ENCODE peak calls at places on chromosomes 13 and 19, in seven cellular contexts. F, G, J, H, D, O and L are unnamed samples.

GRCh38 chr13:71412231-71412630 is 454.8 kb downstream of the DACH1 start:
- DNase-seq in G (no peak), O (no peak), H (no peak), D (no peak), F (no peak), J (no peak), L (no peak)

GRCh38 chr19:3440082-3440481 is 40.2 kb downstream of the SMIM24 start:
- DNase-seq in G (no peak), D (no peak), F (peak; percentile 35), H (peak; percentile 35), J (peak; percentile 77), O (no peak), L (no peak)

GRCh38 chr19:6457958-6458694 is 1.5 kb downstream of the SLC25A23 start:
- DNase-seq in F (no peak), H (no peak), G (no peak), D (no peak), J (no peak), O (no peak), L (no peak)

GRCh38 chr19:17989425-17990094 is 18.4 kb upstream of the ARRDC2 start:
- DNase-seq in J (no peak), F (no peak), G (no peak), O (no peak), D (no peak), H (no peak), L (no peak)

GRCh38 chr13:114080739-114081561 is 51.5 kb downstream of the RASA3 start:
- DNase-seq in F (no peak), G (no peak), O (no peak), D (no peak), H (no peak), J (peak; percentile 41), L (peak; percentile 15)

GRCh38 chr19:15199652-15200574 is 882 bp downstream of the NOTCH3 start:
- DNase-seq in J (no peak), G (no peak), H (no peak), D (no peak), O (peak; percentile 78), F (no peak), L (peak; percentile 81)

GRCh38 chr19:13022111-13022858 is 27.0 kb downstream of the NFIX start:
- DNase-seq in O (no peak), F (no peak), G (peak; percentile 22), H (no peak), D (no peak), J (no peak), L (no peak)

GRCh38 chr13:23599083-23599925 is 29.1 kb downstream of the TNFRSF19 start:
- DNase-seq in F (no peak), O (no peak), H (no peak), D (peak; percentile 80), G (no peak), J (no peak), L (no peak)

GRCh38 chr13:80630685-80631121 is 289.8 kb upstream of the SPRY2 start:
- DNase-seq in J (no peak), G (peak; percentile 23), O (no peak), F (no peak), H (no peak), D (no peak), L (no peak)

GRCh38 chr19:1063030-1063908 is 3.7 kb upstream of the ARHGAP45 start:
- DNase-seq in D (no peak), J (no peak), H (peak; percentile 61), O (no peak), G (no peak), F (no peak), L (no peak)

GRCh38 chr13:44951184-44951583 is 38.1 kb downstream of the NUFIP1 start:
- DNase-seq in J (no peak), H (no peak), O (no peak), G (no peak), F (no peak), D (no peak), L (no peak)

GRCh38 chr19:53608381-53608780 is 23.4 kb upstream of the DPRX start:
- DNase-seq in D (no peak), H (no peak), J (no peak), O (no peak), F (no peak), G (no peak), L (no peak)

GRCh38 chr13:40153516-40153915 is 498.1 kb downstream of the COG6 start:
- DNase-seq in G (no peak), J (no peak), O (no peak), F (no peak), H (peak; percentile 45), D (no peak), L (no peak)

GRCh38 chr13:95644611-95645052 is at the start of gene DZIP1:
- DNase-seq in F (no peak), O (peak; percentile 81), D (peak; percentile 80), J (peak; percentile 63), H (no peak), G (peak; percentile 81), L (peak; percentile 50)

GRCh38 chr13:51821666-51822065 is 17.7 kb upstream of the DHRS12 start:
- DNase-seq in F (no peak), J (no peak), O (no peak), H (peak; percentile 49), D (no peak), G (no peak), L (no peak)

GRCh38 chr13:113020323-113021080 is 51.5 kb downstream of the MCF2L start:
- DNase-seq in H (no peak), O (no peak), G (no peak), D (no peak), F (no peak), J (no peak), L (no peak)

GRCh38 chr13:63481334-63481733 is 2065.7 kb upstream of the PCDH20 start:
- DNase-seq in F (no peak), D (no peak), G (peak; percentile 4), O (no peak), J (no peak), H (no peak), L (no peak)

GRCh38 chr19:12938536-12939291 is at the start of gene CALR:
- DNase-seq in H (no peak), D (no peak), O (no peak), J (no peak), F (no peak), G (no peak), L (no peak)

GRCh38 chr13:23570931-23571330 is 719 bp downstream of the TNFRSF19 start:
- DNase-seq in J (no peak), H (no peak), O (no peak), G (no peak), F (no peak), D (no peak), L (no peak)

GRCh38 chr19:48635263-48635965 is 1.8 kb downstream of the DBP start:
- DNase-seq in G (no peak), F (peak; percentile 63), J (peak; percentile 87), D (no peak), O (no peak), H (peak; percentile 72), L (no peak)

GRCh38 chr19:4101496-4101770 is 22.5 kb downstream of the MAP2K2 start:
- DNase-seq in O (no peak), J (no peak), H (no peak), G (no peak), F (no peak), D (no peak), L (no peak)

GRCh38 chr19:27971071-27971470 is 1241.9 kb downstream of the UQCRFS1 start:
- DNase-seq in D (peak; percentile 28), J (no peak), G (peak; percentile 63), F (no peak), H (no peak), O (no peak), L (no peak)

GRCh38 chr13:99610702-99611289 is 109.5 kb downstream of the TM9SF2 start:
- DNase-seq in D (no peak), J (no peak), O (no peak), F (no peak), H (no peak), G (no peak), L (no peak)

GRCh38 chr19:48113190-48113917 is 2.7 kb upstream of the PLA2G4C start:
- DNase-seq in O (no peak), G (peak; percentile 44), F (no peak), D (no peak), H (no peak), J (no peak), L (no peak)

GRCh38 chr13:67200183-67200582 is 30.0 kb downstream of the PCDH9 start:
- DNase-seq in H (no peak), D (no peak), F (no peak), G (no peak), O (no peak), J (no peak), L (no peak)

GRCh38 chr19:14102756-14103155 is 12.2 kb upstream of the SAMD1 start:
- DNase-seq in J (no peak), G (no peak), F (no peak), D (no peak), H (no peak), O (no peak), L (no peak)

GRCh38 chr13:37481005-37481857 is 117.3 kb downstream of the POSTN start:
- DNase-seq in H (no peak), J (no peak), G (no peak), D (no peak), F (no peak), O (no peak), L (no peak)

GRCh38 chr19:50417850-50418185 is 920 bp upstream of the SPIB start:
- DNase-seq in F (no peak), D (no peak), J (no peak), G (no peak), H (no peak), O (no peak), L (no peak)

GRCh38 chr19:31461814-31462539 is 112.7 kb upstream of the TSHZ3 start:
- DNase-seq in O (no peak), J (no peak), H (no peak), G (no peak), D (no peak), F (no peak), L (no peak)

GRCh38 chr13:33483471-33483870 is 197.9 kb upstream of the STARD13 start:
- DNase-seq in J (no peak), G (no peak), F (no peak), D (no peak), O (no peak), H (no peak), L (no peak)